ENCODE peak calls at places on chromosomes 11 and 22, in four cellular contexts. U is HepG2, I is GM12878, S is SK-N-SH. D is an unnamed sample.

GRCh38 chr11:131776211-131776610 is 405.8 kb downstream of the NTM start:
- DNase-seq in U (no peak), I (no peak), S (no peak), D (no peak)

GRCh38 chr11:57900315-57900714 is 123.4 kb upstream of the OR9Q1 start:
- DNase-seq in U (no peak), I (no peak), S (no peak), D (no peak)

GRCh38 chr11:13354335-13354734 is 76.7 kb downstream of the BMAL1 start:
- DNase-seq in U (no peak), I (no peak), S (no peak), D (peak; percentile 21)

GRCh38 chr11:46348986-46349401 is 1.7 kb downstream of the DGKZ start:
- DNase-seq in U (no peak), I (no peak), S (no peak), D (no peak)

GRCh38 chr11:93054881-93055280 is 85.4 kb downstream of the MTNR1B start:
- DNase-seq in U (peak; percentile 18), I (no peak), S (no peak), D (no peak)

GRCh38 chr22:25759825-25760231 is 17.8 kb downstream of the MYO18B start:
- DNase-seq in U (peak; percentile 83), I (no peak), S (no peak), D (peak; percentile 30)

GRCh38 chr22:36918730-36919129 is 5.3 kb downstream of the CSF2RB start:
- DNase-seq in U (no peak), I (no peak), S (no peak), D (no peak)

GRCh38 chr11:59216654-59217640 is 4.2 kb upstream of the MPEG1 start:
- DNase-seq in U (no peak), I (peak; percentile 99), S (no peak), D (no peak)

GRCh38 chr22:29309332-29310064 is 3.0 kb downstream of the GAS2L1 start:
- DNase-seq in U (no peak), I (no peak), S (peak; percentile 66), D (peak; percentile 33)

GRCh38 chr11:16280256-16280682 is 76.1 kb downstream of the SOX6 start:
- DNase-seq in U (no peak), I (no peak), S (no peak), D (peak; percentile 48)

GRCh38 chr11:32080381-32080980 is 10.4 kb upstream of the RCN1 start:
- DNase-seq in U (no peak), I (no peak), S (no peak), D (no peak)

GRCh38 chr11:64566042-64566914 is 24.7 kb upstream of the SLC22A12 start:
- DNase-seq in U (peak; percentile 99), I (no peak), S (peak; percentile 90), D (peak; percentile 67)

GRCh38 chr11:62930157-62930556 is 9.0 kb upstream of the CHRM1 start:
- DNase-seq in U (no peak), I (no peak), S (peak; percentile 63), D (no peak)

GRCh38 chr11:70839851-70840250 is 412.5 kb downstream of the SHANK2 start:
- DNase-seq in U (no peak), I (no peak), S (no peak), D (no peak)

GRCh38 chr22:44024288-44024908 is at the start of gene PARVB:
- DNase-seq in U (no peak), I (no peak), S (peak; percentile 84), D (no peak)

GRCh38 chr11:109739374-109739773 is 317.4 kb downstream of the C11orf87 start:
- DNase-seq in U (no peak), I (no peak), S (no peak), D (no peak)

GRCh38 chr11:29171350-29171950 is 845.4 kb downstream of the KCNA4 start:
- DNase-seq in U (no peak), I (no peak), S (no peak), D (no peak)

GRCh38 chr22:17780116-17780740 is 6.0 kb upstream of the BID start:
- DNase-seq in U (no peak), I (no peak), S (no peak), D (no peak)

GRCh38 chr22:19607198-19608113 is 83.2 kb upstream of the CLDN5 start:
- DNase-seq in U (no peak), I (no peak), S (no peak), D (no peak)

GRCh38 chr11:16678466-16679116 is 59.9 kb upstream of the C11orf58 start:
- DNase-seq in U (no peak), I (no peak), S (no peak), D (no peak)

GRCh38 chr11:130872961-130873360 is 43.3 kb downstream of the SNX19 start:
- DNase-seq in U (no peak), I (no peak), S (no peak), D (no peak)

GRCh38 chr11:12434255-12434654 is 56.9 kb downstream of the PARVA start:
- DNase-seq in U (no peak), I (no peak), S (no peak), D (no peak)

GRCh38 chr22:45053571-45053970 is 43.8 kb upstream of the PHF21B start:
- DNase-seq in U (no peak), I (no peak), S (no peak), D (no peak)

GRCh38 chr11:120089036-120090001 is 48.6 kb downstream of the TRIM29 start:
- DNase-seq in U (no peak), I (no peak), S (no peak), D (no peak)

GRCh38 chr22:25729595-25729994 is 12.4 kb upstream of the MYO18B start:
- DNase-seq in U (no peak), I (no peak), S (no peak), D (no peak)

GRCh38 chr11:94776351-94777321 is 8.5 kb downstream of the AMOTL1 start:
- DNase-seq in U (no peak), I (no peak), S (no peak), D (no peak)

GRCh38 chr11:47248664-47249377 is at the start of gene ACP2:
- DNase-seq in U (peak; percentile 85), I (peak; percentile 64), S (peak; percentile 89), D (peak; percentile 85)

GRCh38 chr11:16226245-16226644 is 130.1 kb downstream of the SOX6 start:
- DNase-seq in U (peak; percentile 56), I (no peak), S (peak; percentile 3), D (no peak)

GRCh38 chr11:119590651-119591308 is 138.2 kb downstream of the NECTIN1 start:
- DNase-seq in U (no peak), I (no peak), S (no peak), D (peak; percentile 24)

GRCh38 chr22:42991010-42991651 is 23.8 kb downstream of the PACSIN2 start:
- DNase-seq in U (no peak), I (no peak), S (no peak), D (no peak)

GRCh38 chr11:133269272-133269671 is 263.0 kb downstream of the OPCML start:
- DNase-seq in U (no peak), I (peak; percentile 92), S (no peak), D (no peak)

GRCh38 chr11:12602421-12602820 is 71.8 kb upstream of the TEAD1 start:
- DNase-seq in U (no peak), I (no peak), S (no peak), D (no peak)

DNA sequence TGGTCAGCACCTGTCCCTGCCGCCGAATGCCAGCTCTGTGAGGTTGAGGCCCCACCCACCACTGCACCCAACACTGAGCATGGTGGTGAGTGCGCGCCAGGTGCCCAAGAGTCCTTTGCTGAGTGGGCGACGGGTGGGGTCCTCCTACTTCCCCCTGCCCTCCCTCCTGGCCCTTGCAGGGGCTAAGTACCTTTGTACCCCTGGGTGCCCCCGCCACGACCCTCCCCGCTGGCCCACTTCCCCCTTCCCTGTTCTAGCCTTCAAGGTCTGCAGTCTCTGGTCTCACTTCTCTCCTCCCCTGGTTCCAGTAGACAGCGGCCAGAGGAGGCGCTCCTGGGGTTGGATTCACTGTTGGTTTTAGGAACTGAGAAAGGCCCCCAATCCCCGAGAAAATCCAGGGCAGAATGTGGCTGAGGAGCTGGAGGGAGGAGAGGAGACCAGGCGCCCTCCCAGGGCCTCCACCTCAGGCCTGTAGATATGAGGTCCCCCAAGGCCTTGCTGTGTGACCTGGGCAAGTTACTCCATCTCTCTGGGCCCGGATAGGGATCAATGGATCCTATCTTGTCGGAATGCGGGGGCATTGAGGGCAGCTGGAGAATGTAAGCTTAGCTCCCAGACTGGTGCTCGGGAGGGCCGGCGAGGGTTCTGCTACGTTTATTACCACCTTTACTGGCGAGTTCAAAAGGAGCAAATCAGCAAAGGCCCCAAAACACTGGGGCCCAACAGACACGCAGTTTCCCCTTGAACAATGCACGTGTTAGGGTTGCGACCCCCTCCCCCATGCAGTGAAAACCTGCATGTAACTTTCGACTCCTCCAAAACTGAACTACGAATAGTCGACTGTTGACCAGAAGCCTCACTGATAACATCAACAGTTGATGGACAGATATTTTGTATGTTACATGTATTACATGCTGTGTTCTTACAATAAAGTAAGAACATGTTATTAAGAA is 31.9 kb upstream of the SMIM38 start:
- DNase-seq in U (no peak), I (no peak), S (no peak), D (no peak)
- TF ChIP-seq NFIC in U (no peak), I (no peak), S (no peak), D (no peak)

DNA sequence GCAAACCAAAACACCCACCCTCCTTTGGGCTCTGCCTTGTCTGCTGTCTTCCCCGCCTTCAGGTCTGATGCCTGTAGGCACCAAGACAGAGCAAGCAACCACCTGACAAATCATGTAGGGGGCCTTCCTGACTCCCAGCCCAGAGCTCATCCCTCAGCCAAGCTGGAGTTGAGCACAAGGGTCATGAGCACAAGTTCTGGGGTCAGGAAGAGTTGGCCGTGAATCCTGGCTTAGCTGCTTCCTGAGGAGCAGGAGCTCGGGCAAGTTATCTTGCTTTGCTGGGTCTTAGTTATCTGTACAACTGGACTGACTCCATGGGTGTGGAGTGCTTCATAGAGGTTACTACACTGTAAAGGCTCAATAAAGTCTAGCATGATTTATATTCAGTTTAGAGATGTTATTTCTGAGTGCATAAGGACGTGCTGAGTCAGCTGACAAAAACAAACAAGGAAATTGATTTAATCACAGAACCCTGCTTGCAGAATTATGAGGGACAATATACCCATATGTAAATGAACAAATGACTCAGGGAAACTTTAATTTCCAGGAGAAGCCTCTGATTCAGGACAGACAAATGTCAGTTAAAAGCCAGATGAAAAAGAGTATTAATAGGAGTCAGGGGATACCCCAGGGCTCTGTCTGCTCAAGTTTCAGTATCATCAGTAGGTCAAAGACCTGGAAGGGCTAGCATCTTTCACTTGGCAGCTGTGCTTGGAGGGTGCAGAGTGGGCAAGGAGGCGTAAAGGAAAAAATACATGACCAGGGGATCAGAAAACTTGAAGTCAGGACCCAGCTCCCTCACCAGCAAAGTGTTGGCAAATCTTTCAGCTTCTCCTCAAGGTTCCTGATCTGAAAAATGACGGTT is 15.1 kb upstream of the APOA1 start:
- DNase-seq in U (no peak), I (no peak), S (no peak), D (no peak)
- TF ChIP-seq NFIC in U (no peak), I (no peak), S (no peak), D (no peak)

DNA sequence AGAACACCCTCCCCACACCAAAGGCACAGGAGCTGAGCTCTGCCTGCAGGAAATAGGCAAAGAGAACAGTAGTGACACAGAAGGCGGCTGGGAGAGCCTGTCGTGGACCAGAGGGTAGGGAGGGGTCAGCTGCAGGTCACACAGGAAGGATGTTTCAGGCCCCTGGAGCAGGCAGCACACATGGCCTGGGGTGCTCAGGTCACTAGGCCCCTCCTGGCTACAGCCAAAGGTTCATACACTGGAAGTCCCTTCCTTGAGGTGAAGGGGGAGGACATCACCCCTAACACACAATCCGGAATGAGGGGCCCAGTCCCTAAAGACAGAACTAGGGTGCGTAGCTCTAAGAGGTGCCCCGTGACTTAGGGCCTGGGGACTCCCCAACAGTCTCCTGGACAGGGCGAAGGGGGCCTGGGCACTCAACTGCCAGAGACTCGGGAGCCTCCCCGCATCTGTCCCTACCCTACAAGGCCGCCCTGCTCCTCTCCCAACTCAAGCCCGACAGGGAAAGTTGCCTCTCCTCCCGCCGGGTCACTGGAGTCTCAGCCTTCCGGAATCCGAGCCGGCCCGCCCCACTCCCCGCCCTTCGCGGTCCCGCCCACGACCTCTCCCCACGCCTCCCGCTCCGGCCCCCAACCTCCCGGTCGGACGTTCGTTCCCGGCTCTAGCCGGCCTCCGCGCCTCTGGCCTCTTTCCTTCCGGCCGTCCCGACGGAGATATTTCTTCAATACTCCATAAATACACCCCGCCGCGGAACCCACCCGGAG is at the start of gene CYB5R2:
- DNase-seq in U (no peak), I (no peak), S (peak; percentile 39), D (peak; percentile 65)
- TF ChIP-seq NFIC in U (no peak), I (no peak), S (no peak), D (no peak)

GRCh38 chr11:2745511-2745910 is 45.7 kb upstream of the KCNQ1OT1 start:
- DNase-seq in U (no peak), I (no peak), S (no peak), D (no peak)
- TF ChIP-seq NFIC in U (no peak), I (no peak), S (no peak), D (no peak)